ENCODE peak calls at places on chromosomes 12 and 14, in nine cellular contexts. B is tibial nerve; Z is nephron progenitor cell; F is transverse colon; X is HFFc6; J is psoas muscle; D is A673; P is heart right ventricle; K is CD4-positive, alpha-beta T cell. C is an unnamed sample.

GRCh38 chr12:94872671-94873367 is 130.7 kb downstream of the NDUFA12 start:
- DNase-seq in B (no peak), Z (peak; percentile 40), F (no peak), X (no peak), J (no peak), D (no peak), P (no peak), K (no peak), C (peak; percentile 25)

GRCh38 chr14:32594766-32595165 is 265.7 kb downstream of the AKAP6 start:
- DNase-seq in B (no peak), Z (no peak), F (no peak), X (peak; percentile 68), J (no peak), D (no peak), P (no peak), K (no peak), C (no peak)

GRCh38 chr12:130079254-130079653 is 83.0 kb upstream of the FZD10 start:
- DNase-seq in B (no peak), Z (no peak), F (no peak), X (no peak), J (no peak), D (no peak), P (no peak), K (no peak), C (no peak)

GRCh38 chr14:51368721-51369163 is 128.7 kb downstream of the TMX1 start:
- DNase-seq in B (peak; percentile 20), Z (no peak), F (no peak), X (peak; percentile 79), J (no peak), D (no peak), P (peak; percentile 56), K (no peak), C (no peak)

GRCh38 chr12:59595557-59596231 is at the start of gene SLC16A7:
- DNase-seq in B (peak; percentile 67), Z (peak; percentile 86), F (peak; percentile 83), X (peak; percentile 89), J (peak; percentile 92), D (peak; percentile 72), P (peak; percentile 91), K (peak; percentile 70), C (peak; percentile 87)

GRCh38 chr12:63052696-63053095 is 98.3 kb downstream of the AVPR1A start:
- DNase-seq in B (no peak), Z (no peak), F (no peak), X (no peak), J (no peak), D (no peak), P (no peak), K (no peak), C (no peak)

GRCh38 chr12:71312767-71313375 is 126.7 kb upstream of the LGR5 start:
- DNase-seq in B (no peak), Z (no peak), F (no peak), X (no peak), J (no peak), D (peak; percentile 51), P (no peak), K (no peak), C (no peak)

GRCh38 chr12:132003846-132004245 is 54.1 kb downstream of the EP400 start:
- DNase-seq in B (no peak), Z (no peak), F (no peak), X (peak; percentile 70), J (no peak), D (no peak), P (no peak), K (no peak), C (no peak)

GRCh38 chr14:68660495-68660894 is 132.4 kb downstream of the ZFP36L1 start:
- DNase-seq in B (no peak), Z (no peak), F (no peak), X (no peak), J (no peak), D (no peak), P (no peak), K (no peak), C (no peak)

GRCh38 chr12:64739778-64740177 is 19.4 kb downstream of the GNS start:
- DNase-seq in B (no peak), Z (no peak), F (no peak), X (peak; percentile 75), J (no peak), D (no peak), P (no peak), K (no peak), C (no peak)

GRCh38 chr12:57844725-57845477 is 1.6 kb downstream of the CTDSP2 start:
- DNase-seq in B (peak; percentile 73), Z (peak; percentile 62), F (peak; percentile 65), X (peak; percentile 91), J (peak; percentile 93), D (no peak), P (peak; percentile 77), K (peak; percentile 24), C (peak; percentile 62)

GRCh38 chr14:27184371-27184901 is 586.6 kb upstream of the NOVA1 start:
- DNase-seq in B (no peak), Z (no peak), F (no peak), X (no peak), J (no peak), D (no peak), P (no peak), K (no peak), C (no peak)

GRCh38 chr12:74539765-74540526 is 2.3 kb downstream of the ATXN7L3B start:
- DNase-seq in B (no peak), Z (no peak), F (no peak), X (no peak), J (no peak), D (peak; percentile 19), P (no peak), K (no peak), C (peak; percentile 21)

GRCh38 chr12:66304296-66304915 is 2.1 kb downstream of the HELB start:
- DNase-seq in B (no peak), Z (no peak), F (no peak), X (no peak), J (no peak), D (no peak), P (no peak), K (no peak), C (no peak)

DNA sequence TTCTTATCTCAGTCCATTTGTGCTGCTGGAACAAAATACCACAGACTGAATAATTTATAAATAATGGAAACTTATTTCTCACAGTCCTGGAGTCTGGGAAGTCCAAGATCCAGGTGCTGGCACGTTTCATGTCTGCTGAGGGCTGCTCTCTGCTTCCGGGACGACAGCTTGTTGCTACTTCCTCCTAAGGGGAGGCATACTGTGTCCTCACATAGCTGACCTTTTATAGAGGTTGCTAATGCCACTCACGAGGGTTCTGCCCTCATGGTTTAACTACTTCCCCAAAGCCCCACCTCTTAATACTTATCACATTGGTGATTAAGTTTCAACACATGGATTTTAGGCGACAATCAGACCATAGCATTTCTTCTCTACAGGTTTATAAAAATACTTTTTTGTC is 411.0 kb downstream of the NRXN3 start:
- DNase-seq in B (no peak), Z (no peak), F (no peak), X (no peak), J (no peak), D (no peak), P (no peak), K (no peak), C (no peak)
- TF ChIP-seq CTCF in B (no peak), Z (no peak), F (no peak), X (no peak), J (no peak), D (no peak), P (no peak), K (no peak), C (no peak)

GRCh38 chr14:55028476-55028875 is 1.4 kb downstream of the SOCS4 start:
- DNase-seq in B (no peak), Z (no peak), F (no peak), X (no peak), J (no peak), D (no peak), P (no peak), K (no peak), C (no peak)

GRCh38 chr14:55026441-55026792 is 482 bp downstream of the WDHD1 start:
- DNase-seq in B (no peak), Z (no peak), F (no peak), X (no peak), J (no peak), D (no peak), P (no peak), K (no peak), C (no peak)

GRCh38 chr14:55026793-55027560 is at the start of the genes SOCS4 and WDHD1:
- DNase-seq in B (peak; percentile 81), Z (peak; percentile 97), F (peak; percentile 97), X (peak; percentile 93), J (peak; percentile 98), D (peak; percentile 96), P (peak; percentile 95), K (peak; percentile 91), C (peak; percentile 97)

GRCh38 chr14:55028066-55028465 is 1.0 kb downstream of the SOCS4 start:
- DNase-seq in B (no peak), Z (no peak), F (no peak), X (no peak), J (no peak), D (peak; percentile 9), P (no peak), K (no peak), C (no peak)

GRCh38 chr14:55025948-55026347 is 951 bp downstream of the WDHD1 start:
- DNase-seq in B (no peak), Z (no peak), F (no peak), X (no peak), J (no peak), D (no peak), P (no peak), K (no peak), C (no peak)
- TF ChIP-seq CTCF in B (no peak), Z (no peak), F (no peak), X (no peak), J (no peak), D (no peak), P (no peak), K (no peak), C (no peak)

GRCh38 chr12:7005288-7005687 is 13.0 kb downstream of the LPCAT3 start:
- DNase-seq in B (no peak), Z (no peak), F (no peak), X (no peak), J (no peak), D (no peak), P (no peak), K (no peak), C (no peak)

GRCh38 chr12:7001921-7002591 is 16.2 kb downstream of the LPCAT3 start:
- DNase-seq in B (no peak), Z (no peak), F (no peak), X (no peak), J (no peak), D (no peak), P (no peak), K (no peak), C (no peak)

GRCh38 chr12:7006639-7007038 is 11.6 kb downstream of the LPCAT3 start:
- DNase-seq in B (no peak), Z (no peak), F (no peak), X (no peak), J (no peak), D (no peak), P (no peak), K (no peak), C (no peak)

GRCh38 chr12:7004840-7005239 is 13.4 kb downstream of the LPCAT3 start:
- DNase-seq in B (no peak), Z (no peak), F (no peak), X (no peak), J (no peak), D (no peak), P (no peak), K (no peak), C (no peak)

GRCh38 chr12:7004287-7004803 is 13.9 kb downstream of the LPCAT3 start:
- DNase-seq in B (no peak), Z (no peak), F (no peak), X (no peak), J (no peak), D (no peak), P (no peak), K (no peak), C (no peak)
- TF ChIP-seq CTCF in B (no peak), Z (no peak), F (no peak), X (no peak), J (no peak), D (no peak), P (no peak), K (no peak), C (no peak)

GRCh38 chr14:22221508-22221907 is 367.5 kb downstream of the DAD1 start:
- DNase-seq in B (no peak), Z (no peak), F (no peak), X (peak; percentile 7), J (no peak), D (peak; percentile 56), P (no peak), K (no peak), C (no peak)
- TF ChIP-seq CTCF in B (no peak), Z (peak; percentile 21), F (no peak), X (peak; percentile 72), J (no peak), D (peak; percentile 70), P (no peak), K (peak; percentile 12), C (no peak)